ENCODE peak calls at places on chromosomes 12 and 14, in eight cellular contexts. E, D, Q, U, I, X, T and O are unnamed samples.

GRCh38 chr12:95074766-95075165 is 1.3 kb upstream of the NR2C1 start:
- DNase-seq in E (no peak), D (no peak), Q (no peak), U (no peak), I (no peak), X (no peak), T (no peak), O (no peak)

GRCh38 chr12:63423839-63424238 is 244.5 kb downstream of the DPY19L2 start:
- DNase-seq in E (no peak), D (no peak), Q (no peak), U (no peak), I (no peak), X (no peak), T (no peak), O (no peak)

GRCh38 chr14:63345826-63346225 is 27.1 kb upstream of the GPHB5 start:
- DNase-seq in E (no peak), D (no peak), Q (no peak), U (no peak), I (no peak), X (no peak), T (no peak), O (no peak)

GRCh38 chr12:116861331-116861730 is 19.9 kb downstream of the HRK start:
- DNase-seq in E (no peak), D (peak), Q (peak), U (no peak), I (peak), X (peak), T (no peak), O (peak)

GRCh38 chr14:71645656-71646055 is 286.6 kb upstream of the RGS6 start:
- DNase-seq in E (no peak), D (no peak), Q (no peak), U (no peak), I (no peak), X (peak), T (no peak), O (no peak)

GRCh38 chr14:52014601-52015267 is 25.4 kb downstream of the RTRAF start:
- DNase-seq in E (no peak), D (no peak), Q (no peak), U (no peak), I (no peak), X (no peak), T (no peak), O (peak)

GRCh38 chr14:89304972-89305703 is 111.9 kb downstream of the FOXN3 start:
- DNase-seq in E (no peak), D (no peak), Q (peak), U (peak), I (peak), X (peak), T (no peak), O (peak)

GRCh38 chr14:32512813-32513212 is 183.7 kb downstream of the AKAP6 start:
- DNase-seq in E (no peak), D (no peak), Q (no peak), U (no peak), I (no peak), X (no peak), T (no peak), O (no peak)

GRCh38 chr14:69014829-69015259 is 35.7 kb upstream of the ACTN1 start:
- DNase-seq in E (no peak), D (no peak), Q (no peak), U (peak), I (no peak), X (peak), T (no peak), O (no peak)

GRCh38 chr14:22024117-22024516 is 350.5 kb upstream of the OR4E1 start:
- DNase-seq in E (no peak), D (no peak), Q (no peak), U (no peak), I (peak), X (no peak), T (no peak), O (no peak)

GRCh38 chr12:68612245-68612644 is 1.5 kb downstream of the RAP1B start:
- DNase-seq in E (no peak), D (peak), Q (no peak), U (peak), I (no peak), X (peak), T (no peak), O (no peak)

GRCh38 chr12:109591041-109591440 is 17.4 kb downstream of the MVK start:
- DNase-seq in E (no peak), D (no peak), Q (no peak), U (no peak), I (no peak), X (no peak), T (no peak), O (no peak)

GRCh38 chr12:109589240-109589590 is 15.6 kb downstream of the MVK start:
- DNase-seq in E (no peak), D (no peak), Q (no peak), U (no peak), I (peak), X (no peak), T (no peak), O (no peak)

GRCh38 chr12:109588461-109589239 is 15.1 kb downstream of the MVK start:
- DNase-seq in E (no peak), D (no peak), Q (no peak), U (no peak), I (peak), X (no peak), T (no peak), O (no peak)

GRCh38 chr12:109590566-109590965 is 17.0 kb downstream of the MVK start:
- DNase-seq in E (no peak), D (no peak), Q (no peak), U (no peak), I (no peak), X (no peak), T (no peak), O (no peak)

GRCh38 chr12:109589691-109590245 is 16.2 kb downstream of the MVK start:
- DNase-seq in E (no peak), D (no peak), Q (no peak), U (no peak), I (no peak), X (no peak), T (no peak), O (no peak)
- H3K27ac ChIP-seq in E (no peak), D (no peak), Q (no peak), U (no peak), I (peak), X (no peak), T (no peak), O (no peak)

GRCh38 chr14:61694830-61695694 is at the start of gene HIF1A:
- DNase-seq in E (peak), D (peak), Q (peak), U (peak), I (peak), X (peak), T (peak), O (peak)

GRCh38 chr14:61690982-61691381 is 4.3 kb upstream of the HIF1A start:
- DNase-seq in E (no peak), D (peak), Q (no peak), U (no peak), I (no peak), X (no peak), T (no peak), O (no peak)

GRCh38 chr14:61696753-61697318 is 1.5 kb downstream of the HIF1A start:
- DNase-seq in E (no peak), D (no peak), Q (no peak), U (peak), I (no peak), X (no peak), T (no peak), O (no peak)

GRCh38 chr14:61695695-61696527 is 598 bp downstream of the HIF1A start:
- DNase-seq in E (peak), D (peak), Q (peak), U (peak), I (peak), X (peak), T (peak), O (peak)

GRCh38 chr14:61694039-61694438 is 1.3 kb upstream of the HIF1A start:
- DNase-seq in E (no peak), D (no peak), Q (no peak), U (no peak), I (no peak), X (no peak), T (no peak), O (no peak)
- H3K27ac ChIP-seq in E (no peak), D (no peak), Q (no peak), U (no peak), I (no peak), X (no peak), T (no peak), O (no peak)

DNA sequence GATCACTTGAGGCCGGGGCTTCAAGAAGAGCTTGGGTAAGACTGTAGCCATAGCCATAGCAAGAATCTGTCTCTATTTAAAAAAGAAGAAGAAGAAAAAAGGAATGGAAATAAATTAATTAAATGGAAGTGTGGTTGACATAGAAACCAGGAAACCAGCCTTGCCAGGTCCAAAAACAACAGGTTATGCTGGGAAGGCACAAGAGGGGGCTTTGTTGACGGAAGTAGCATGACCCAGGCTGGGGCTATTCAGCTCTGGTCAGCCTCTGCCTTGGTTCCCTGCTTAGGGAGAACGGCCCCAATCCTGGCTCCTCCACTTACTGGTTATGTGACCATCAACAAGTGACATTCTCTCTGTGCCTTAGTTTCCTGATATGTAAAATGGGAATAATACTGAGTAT is 14.4 kb upstream of the GPR68 start:
- DNase-seq in E (no peak), D (no peak), Q (no peak), U (peak), I (no peak), X (no peak), T (no peak), O (no peak)
- H3K27ac ChIP-seq in E (peak), D (no peak), Q (no peak), U (no peak), I (no peak), X (no peak), T (no peak), O (no peak)

DNA sequence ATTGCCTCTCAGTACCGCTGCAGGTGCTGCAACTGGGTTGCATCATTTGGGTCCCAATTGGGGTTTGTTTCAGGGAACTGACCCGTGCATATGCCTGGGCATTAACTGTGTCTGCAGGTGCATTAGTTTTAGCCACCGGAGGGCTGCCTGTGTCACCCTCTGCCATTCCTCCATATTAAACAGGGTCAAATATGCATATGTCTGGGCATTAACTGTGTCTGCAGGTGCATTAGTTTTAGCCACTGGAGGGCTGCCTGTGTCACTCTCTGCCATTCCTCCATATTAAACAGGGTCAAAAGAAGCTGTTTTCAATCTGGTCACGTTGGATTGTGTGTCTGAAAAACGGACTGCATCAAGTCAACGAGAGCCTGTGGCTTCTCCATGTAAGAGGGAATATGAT is 1317.0 kb downstream of the TMEM121 start:
- DNase-seq in E (no peak), D (no peak), Q (no peak), U (no peak), I (no peak), X (no peak), T (no peak), O (no peak)
- H3K27ac ChIP-seq in E (peak), D (no peak), Q (peak), U (no peak), I (no peak), X (no peak), T (no peak), O (peak)